ENCODE peak calls at places on chromosomes 4 and X, in six cellular contexts. E is cardiac muscle cell, Y is astrocyte, I is ovary, G is H1, Z is thyroid gland. S is an unnamed sample. For H3K4me1 and H3K9me3, the result is how much of the 10 kb centered on the place peaks cover.

GRCh38 chrX:123976671-123977316 is 15.3 kb downstream of the STAG2 start:
- DNase-seq in G (no peak), E (no peak), Y (no peak), I (no peak), Z (no peak), S (no peak)

GRCh38 chr4:147137280-147137679 is 191.6 kb upstream of the TTC29 start:
- DNase-seq in Z (no peak), I (no peak), E (no peak), Y (no peak), G (no peak), S (no peak)

GRCh38 chrX:80550722-80551121 is 130.5 kb downstream of the TENT5D start:
- DNase-seq in Z (no peak), I (no peak), G (peak), Y (no peak), E (peak), S (no peak)

GRCh38 chr4:120517966-120518365 is 404.6 kb downstream of the PRDM5 start:
- DNase-seq in G (no peak), E (no peak), Y (peak), I (peak), Z (no peak), S (no peak)

GRCh38 chr4:67546971-67547370 is 1.7 kb upstream of the CENPC start:
- DNase-seq in Y (no peak), G (no peak), I (no peak), E (no peak), Z (no peak), S (no peak)

GRCh38 chr4:114312349-114312748 is 286.3 kb upstream of the UGT8 start:
- DNase-seq in G (no peak), Y (no peak), I (no peak), Z (no peak), E (no peak), S (no peak)

GRCh38 chr4:35966558-35966957 is 277.8 kb downstream of the ARAP2 start:
- DNase-seq in I (no peak), G (no peak), Y (no peak), Z (no peak), E (no peak), S (no peak)

GRCh38 chr4:53555111-53555510 is 36.2 kb downstream of the LNX1 start:
- DNase-seq in E (no peak), I (no peak), Y (no peak), Z (no peak), G (no peak), S (no peak)

GRCh38 chrX:16822723-16823122 is 36.5 kb downstream of the TXLNG start:
- DNase-seq in G (no peak), I (no peak), E (no peak), Z (no peak), Y (peak), S (no peak)

GRCh38 chr4:38266616-38267015 is 306.4 kb downstream of the PTTG2 start:
- DNase-seq in E (no peak), G (no peak), I (no peak), Z (no peak), Y (peak), S (no peak)

GRCh38 chr4:186570193-186570996 is 15.0 kb upstream of the MTNR1A start:
- DNase-seq in I (no peak), G (no peak), Y (peak), Z (no peak), E (peak), S (peak)

GRCh38 chr4:26731342-26731741 is 129.3 kb upstream of the STIM2 start:
- DNase-seq in I (no peak), G (no peak), Y (no peak), E (no peak), Z (no peak), S (no peak)

GRCh38 chr4:89248879-89249281 is 58.7 kb downstream of the GPRIN3 start:
- DNase-seq in E (no peak), Z (no peak), Y (no peak), G (no peak), I (no peak), S (no peak)

GRCh38 chr4:89247951-89248350 is 59.6 kb downstream of the GPRIN3 start:
- DNase-seq in Y (no peak), G (no peak), Z (no peak), E (no peak), I (no peak), S (no peak)

GRCh38 chr4:89245459-89245858 is 62.1 kb downstream of the GPRIN3 start:
- DNase-seq in I (no peak), E (no peak), Y (no peak), G (no peak), Z (peak), S (no peak)

GRCh38 chr4:89242864-89243740 is 64.5 kb downstream of the GPRIN3 start:
- DNase-seq in I (no peak), Y (no peak), Z (no peak), E (no peak), G (no peak), S (no peak)

DNA sequence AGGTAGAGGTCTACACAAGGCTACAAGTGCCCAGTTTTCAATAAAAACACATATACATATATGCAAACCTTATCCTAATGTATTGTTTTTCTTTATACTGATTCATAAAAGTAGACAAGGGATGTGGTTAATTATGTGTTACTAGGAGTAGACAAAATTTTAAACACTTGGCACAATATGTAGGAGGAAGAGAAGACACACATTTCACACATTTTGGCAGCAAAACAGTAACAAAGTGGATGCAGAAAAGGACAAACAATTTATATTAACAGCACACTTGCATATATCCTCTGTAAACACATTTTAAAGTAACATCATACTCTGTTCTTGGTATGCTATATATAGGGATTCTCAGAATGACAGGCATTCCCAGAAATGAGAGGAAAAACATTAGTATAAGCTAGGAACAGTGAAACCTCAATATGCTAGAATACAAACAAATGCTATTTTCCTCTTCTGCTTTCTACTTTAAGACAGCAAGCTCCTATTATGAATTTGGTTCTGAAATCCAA is 63.8 kb downstream of the GPRIN3 start:
- DNase-seq in I (no peak), E (no peak), Y (no peak), Z (no peak), G (no peak), S (no peak)
- H3K4me1 ChIP-seq in I (under half), E (under half), Y (under half), Z (under half), G (under half), S (under half)

GRCh38 chr4:55745014-55745413 is 74.6 kb upstream of the EXOC1L start:
- DNase-seq in G (no peak), E (no peak), Z (no peak), Y (no peak), I (no peak), S (no peak)

GRCh38 chr4:55742655-55743191 is 76.9 kb upstream of the EXOC1L start:
- DNase-seq in I (peak), E (no peak), Z (no peak), Y (peak), G (no peak), S (no peak)
- TF ChIP-seq CTCF in I (no peak), E (no peak), Z (no peak), Y (no peak), G (no peak), S (no peak)

DNA sequence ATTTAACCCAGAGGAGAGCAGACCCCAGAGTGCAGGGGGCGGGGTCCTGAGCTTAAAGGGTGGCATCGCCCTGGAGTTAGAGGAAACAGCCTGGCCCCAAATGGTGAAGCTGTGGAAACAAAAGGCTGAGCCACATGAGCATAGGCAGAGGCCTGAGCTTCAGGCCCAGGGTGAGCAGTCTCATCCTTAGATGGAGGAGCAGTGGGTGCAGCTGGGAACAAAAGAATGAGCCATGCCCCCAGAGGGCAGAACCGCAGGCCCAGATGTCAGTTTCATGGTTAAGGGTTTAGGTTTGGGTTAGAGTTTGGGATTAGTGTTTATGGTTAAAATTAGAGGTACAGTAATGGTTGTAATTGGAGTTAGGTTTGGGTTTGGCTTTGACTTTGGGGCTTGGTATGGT is 44.4 kb upstream of the IL9R start:
- DNase-seq in Y (no peak), Z (no peak), G (no peak), E (no peak), I (no peak), S (no peak)
- H3K9me3 ChIP-seq in Y (under half), Z (under half), G (under half), E (under half), I (under half), S (under half)

DNA sequence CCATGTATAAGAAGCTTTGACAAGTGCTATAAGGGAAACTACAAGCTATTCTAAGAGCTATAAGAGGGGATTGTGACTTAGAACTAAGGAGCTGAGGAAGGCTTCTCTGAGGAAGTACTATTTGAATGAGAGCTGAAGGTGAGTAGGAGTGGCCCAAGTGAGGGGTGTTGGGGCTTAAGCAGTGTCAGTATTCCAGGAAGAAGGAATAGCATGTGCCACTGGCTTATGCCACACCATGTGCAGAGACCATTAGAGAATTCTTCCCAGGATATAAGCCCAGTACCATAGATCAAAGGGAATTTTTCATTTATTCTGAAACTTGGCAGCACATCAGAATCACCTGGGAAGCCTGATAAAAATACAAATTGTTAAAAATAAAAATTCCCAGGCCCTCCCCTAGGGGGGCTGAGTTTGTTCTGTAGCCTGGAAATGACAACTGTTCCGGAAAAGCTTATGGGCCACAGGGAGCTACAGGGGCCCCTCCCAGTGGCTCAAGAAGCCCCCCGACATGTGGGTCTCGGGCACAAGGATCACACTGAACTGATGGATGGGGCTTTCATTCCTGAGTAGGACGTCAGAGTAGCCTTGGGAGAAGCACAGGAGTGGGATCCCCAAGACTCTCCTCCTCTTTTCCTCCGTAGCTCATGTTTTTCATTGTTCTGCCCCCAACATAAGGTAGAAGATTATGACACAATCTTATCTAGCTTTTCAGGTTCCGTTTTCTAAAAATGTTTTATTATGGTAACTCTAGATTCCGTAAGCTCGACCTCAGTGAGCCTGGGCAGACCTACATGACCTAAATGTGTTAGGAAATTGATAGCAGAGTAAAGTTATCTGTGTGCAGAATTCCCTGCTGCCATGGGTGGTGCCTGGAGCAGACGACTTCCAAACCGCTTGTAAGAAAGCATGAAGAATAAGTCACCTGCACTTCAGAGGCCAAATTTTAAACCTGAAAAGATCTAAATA is 119.3 kb downstream of the AFF1 start:
- DNase-seq in E (no peak), I (no peak), G (no peak), Y (no peak), Z (no peak), S (no peak)
- H3K4me1 ChIP-seq in E (under half), I (under half), G (under half), Y (under half), Z (half or more), S (under half)

GRCh38 chr4:46323891-46324290 is 66.0 kb downstream of the GABRA2 start:
- DNase-seq in I (no peak), Y (no peak), G (no peak), Z (no peak), E (no peak), S (no peak)

DNA sequence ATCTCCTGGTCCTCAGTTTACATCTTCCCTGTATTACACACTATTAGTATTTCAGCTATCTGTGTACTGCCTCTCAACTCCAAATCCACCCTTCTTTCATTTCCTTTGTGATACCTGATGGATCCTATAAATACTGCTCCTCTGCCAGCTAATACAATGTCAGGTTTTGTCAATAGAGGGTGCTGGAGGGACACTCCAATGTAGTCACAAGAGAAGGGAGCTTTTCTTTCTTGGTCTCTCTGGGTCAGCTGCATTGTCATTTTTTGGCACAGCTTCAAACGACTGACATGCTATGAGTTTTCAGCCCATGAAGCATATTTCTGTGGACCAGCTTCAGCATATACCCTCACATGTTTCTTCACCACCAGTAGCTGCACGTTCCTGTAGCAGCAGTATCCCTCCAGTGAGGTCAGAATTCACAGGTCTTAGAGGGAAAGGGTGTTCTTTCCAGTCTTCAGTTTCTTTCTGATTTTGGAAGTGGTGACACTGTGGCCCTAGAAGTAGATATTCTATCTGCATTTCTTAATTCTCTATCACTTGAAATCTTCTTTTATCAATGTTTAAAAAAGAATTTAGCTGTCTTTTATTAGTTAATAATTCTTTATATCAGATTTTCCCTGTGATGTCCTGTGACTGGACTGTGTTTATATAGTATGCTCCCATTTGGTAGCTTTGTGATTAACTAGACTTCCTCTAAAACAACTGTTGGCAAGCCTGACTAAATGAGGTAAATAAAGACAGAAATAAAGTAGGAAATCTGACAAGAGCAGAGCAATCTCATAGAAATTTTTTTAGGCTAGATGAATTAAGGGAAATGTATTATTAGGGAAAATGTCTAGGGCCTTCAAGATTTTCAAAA is 60.6 kb downstream of the GABRA2 start:
- DNase-seq in Z (peak), Y (no peak), E (peak), I (no peak), G (peak), S (no peak)
- TF ChIP-seq CTCF in Z (no peak), Y (peak), E (peak), I (no peak), G (no peak), S (peak)